ENCODE peak calls at places on chromosomes 11 and 22, in four cellular contexts. M is neural progenitor cell, V is tibial artery, W is right lobe of liver. J is an unnamed sample.

GRCh38 chr11:93209476-93209875 is 11.7 kb upstream of the SLC36A4 start:
- DNase-seq in V (no peak), W (no peak), M (no peak), J (no peak)

GRCh38 chr22:44667829-44668189 is 34.2 kb upstream of the PRR5 start:
- DNase-seq in V (no peak), W (no peak), M (no peak), J (no peak)

GRCh38 chr11:1695548-1696108 is 1.4 kb upstream of the KRTAP5-6 start:
- DNase-seq in W (peak; percentile 37), V (no peak), M (no peak), J (no peak)

GRCh38 chr11:45320366-45320765 is 34.2 kb upstream of the SYT13 start:
- DNase-seq in M (no peak), V (no peak), W (no peak), J (no peak)

GRCh38 chr22:47535681-47536080 is 773.2 kb downstream of the TBC1D22A start:
- DNase-seq in W (no peak), M (no peak), V (no peak), J (no peak)

GRCh38 chr11:70483940-70484339 is 85.6 kb downstream of the CTTN start:
- DNase-seq in V (no peak), W (no peak), M (no peak), J (no peak)

GRCh38 chr22:27105142-27106025 is 448.0 kb downstream of the MIAT start:
- DNase-seq in W (no peak), M (no peak), V (peak; percentile 91), J (peak; percentile 48)

GRCh38 chr11:64121637-64122410 is 44.1 kb downstream of the MACROD1 start:
- DNase-seq in W (no peak), V (no peak), M (peak; percentile 36), J (no peak)

GRCh38 chr22:23787600-23787896 is 782 bp downstream of the SMARCB1 start:
- DNase-seq in V (no peak), M (no peak), W (no peak), J (no peak)

GRCh38 chr11:72652871-72653615 is 21.2 kb downstream of the PDE2A start:
- DNase-seq in W (no peak), M (peak; percentile 94), V (no peak), J (no peak)

GRCh38 chr22:38172489-38173155 is 9.0 kb downstream of the PLA2G6 start:
- DNase-seq in W (peak; percentile 83), M (no peak), V (peak; percentile 66), J (peak; percentile 66)

GRCh38 chr11:120199613-120200012 is 11.2 kb upstream of the OAF start:
- DNase-seq in M (no peak), V (no peak), W (no peak), J (no peak)

GRCh38 chr11:57491371-57492061 is 24.0 kb downstream of the SLC43A1 start:
- DNase-seq in W (no peak), M (peak; percentile 72), V (no peak), J (no peak)

GRCh38 chr22:39174498-39175120 is 22.1 kb upstream of the CBX7 start:
- DNase-seq in W (peak; percentile 73), M (peak; percentile 99), V (peak; percentile 76), J (no peak)

GRCh38 chr22:20977516-20978170 is 4.5 kb upstream of the LZTR1 start:
- DNase-seq in M (no peak), W (no peak), V (no peak), J (no peak)

GRCh38 chr11:100220801-100221200 is 466.3 kb upstream of the ARHGAP42 start:
- DNase-seq in M (peak; percentile 21), W (no peak), V (no peak), J (no peak)

GRCh38 chr11:130181295-130182272 is 22.0 kb downstream of the ST14 start:
- DNase-seq in W (peak; percentile 87), V (no peak), M (no peak), J (no peak)

GRCh38 chr22:45552580-45553332 is 50.1 kb downstream of the FBLN1 start:
- DNase-seq in V (peak; percentile 56), M (peak; percentile 45), W (no peak), J (no peak)

GRCh38 chr22:21753374-21754111 is 17.9 kb upstream of the YPEL1 start:
- DNase-seq in V (no peak), M (no peak), W (no peak), J (no peak)

GRCh38 chr22:29726104-29726503 is 6.3 kb downstream of the CABP7 start:
- DNase-seq in W (no peak), V (no peak), M (no peak), J (no peak)

GRCh38 chr11:67278135-67278938 is 10.8 kb upstream of the ANKRD13D start:
- DNase-seq in W (peak; percentile 47), V (no peak), M (no peak), J (no peak)

GRCh38 chr22:46803031-46803880 is 40.8 kb downstream of the TBC1D22A start:
- DNase-seq in M (peak; percentile 68), W (peak; percentile 65), V (no peak), J (no peak)

GRCh38 chr11:116837231-116838091 is at the start of gene APOA1:
- DNase-seq in M (peak; percentile 50), W (peak; percentile 95), V (no peak), J (no peak)

GRCh38 chr22:39010946-39011625 is 3.0 kb upstream of the APOBEC3C start:
- DNase-seq in V (no peak), M (no peak), W (no peak), J (no peak)

GRCh38 chr22:48323746-48324145 is 1503.9 kb downstream of the BRD1 start:
- DNase-seq in W (no peak), V (no peak), M (no peak), J (peak; percentile 14)

GRCh38 chr11:75342966-75343870 is 8.2 kb downstream of the ARRB1 start:
- DNase-seq in W (no peak), V (no peak), M (peak; percentile 53), J (no peak)

GRCh38 chr11:125313271-125314222 is 149.0 kb downstream of the PKNOX2 start:
- DNase-seq in M (no peak), V (no peak), W (no peak), J (no peak)

GRCh38 chr11:115132829-115133228 is 371.4 kb downstream of the CADM1 start:
- DNase-seq in V (no peak), W (no peak), M (no peak), J (no peak)

GRCh38 chr22:19871845-19872778 is 17.4 kb upstream of the GNB1L start:
- DNase-seq in V (peak; percentile 19), M (no peak), W (peak; percentile 47), J (peak; percentile 41)

DNA sequence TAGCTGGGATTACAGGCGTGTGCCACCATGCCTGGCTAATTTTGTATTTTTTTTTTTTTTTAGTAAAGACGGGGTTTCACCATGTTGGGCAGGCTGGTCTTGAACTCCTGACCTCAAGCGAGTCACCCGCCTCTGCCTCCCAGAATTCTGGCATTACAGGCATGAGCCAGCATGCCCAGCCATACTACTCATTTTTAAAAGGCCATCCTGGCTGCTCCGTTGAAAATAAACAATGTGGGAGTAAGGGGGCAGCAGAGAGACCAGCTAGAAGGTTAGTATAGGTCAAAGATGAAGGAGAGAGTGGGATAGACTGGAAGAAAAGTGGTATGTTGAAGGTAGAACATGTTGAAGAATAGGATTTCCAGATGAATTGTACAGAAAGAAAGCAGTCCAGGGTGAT is 17.6 kb upstream of the LIN7C start:
- DNase-seq in M (peak; percentile 27), V (no peak), W (no peak), J (no peak)
- TF ChIP-seq CTCF in M (peak; percentile 58), V (no peak), W (no peak), J (no peak)

GRCh38 chr11:95149659-95150294 is 60.1 kb downstream of the ENDOD1 start:
- DNase-seq in W (no peak), M (peak; percentile 90), V (no peak), J (peak; percentile 77)

GRCh38 chr11:95148938-95149337 is 59.3 kb downstream of the ENDOD1 start:
- DNase-seq in M (no peak), W (no peak), V (no peak), J (no peak)

GRCh38 chr11:95148421-95148820 is 58.8 kb downstream of the ENDOD1 start:
- DNase-seq in W (no peak), V (no peak), M (no peak), J (no peak)

GRCh38 chr11:95145430-95146063 is 55.9 kb downstream of the ENDOD1 start:
- DNase-seq in V (no peak), W (no peak), M (no peak), J (no peak)

GRCh38 chr11:95147364-95147905 is 57.8 kb downstream of the ENDOD1 start:
- DNase-seq in W (no peak), M (no peak), V (no peak), J (peak; percentile 55)
- H3K27ac ChIP-seq in W (peak overlapping the region; percentile 13), M (no peak overlapping the region), V (no peak overlapping the region), J (peak overlapping the region; percentile 95)

DNA sequence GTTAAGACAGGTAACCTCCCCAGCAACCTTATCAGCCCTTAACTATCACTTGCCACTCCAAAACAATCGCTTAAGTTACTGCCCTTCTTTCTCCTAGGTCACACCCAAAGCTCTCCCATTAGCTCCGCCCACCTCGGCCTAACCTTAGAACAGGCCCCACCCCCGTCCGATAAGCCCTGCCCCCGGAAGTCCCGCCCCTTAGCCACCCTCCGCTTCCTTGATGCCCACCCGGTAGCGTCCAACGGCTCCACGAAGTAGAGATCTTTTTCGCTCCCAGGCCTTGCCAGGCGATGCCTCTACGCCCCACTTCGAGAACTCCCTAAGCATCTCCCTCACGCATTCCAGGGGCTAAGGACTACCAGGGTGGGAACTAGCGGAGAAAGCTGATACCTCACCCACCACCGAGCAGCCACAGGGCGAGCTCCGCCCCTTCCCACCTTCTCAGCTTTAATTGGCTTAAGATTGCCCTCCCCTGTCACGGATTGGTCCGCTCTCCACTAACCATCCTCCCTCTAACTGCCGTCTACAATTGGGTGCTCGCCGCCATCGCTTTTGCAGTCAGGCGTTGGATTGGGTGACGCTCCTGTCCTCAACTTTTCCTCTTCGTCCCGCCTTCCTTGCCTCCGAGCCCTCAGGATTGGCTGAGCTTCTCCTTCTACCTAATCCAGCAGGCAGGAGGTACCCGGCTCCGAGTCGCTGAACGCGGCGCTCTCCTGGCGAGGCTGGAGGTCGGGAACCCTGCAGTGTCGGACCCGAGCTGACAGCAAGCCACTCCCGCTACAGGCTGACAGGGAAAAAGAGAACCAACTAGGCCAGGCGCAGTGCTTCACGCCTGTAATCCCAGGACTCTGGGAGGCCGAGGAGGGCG is at the start of gene ZBTB3:
- DNase-seq in M (peak; percentile 99), V (peak; percentile 99), W (peak; percentile 99), J (peak; percentile 99)
- TF ChIP-seq CTCF in M (no peak), V (no peak), W (no peak), J (no peak)

DNA sequence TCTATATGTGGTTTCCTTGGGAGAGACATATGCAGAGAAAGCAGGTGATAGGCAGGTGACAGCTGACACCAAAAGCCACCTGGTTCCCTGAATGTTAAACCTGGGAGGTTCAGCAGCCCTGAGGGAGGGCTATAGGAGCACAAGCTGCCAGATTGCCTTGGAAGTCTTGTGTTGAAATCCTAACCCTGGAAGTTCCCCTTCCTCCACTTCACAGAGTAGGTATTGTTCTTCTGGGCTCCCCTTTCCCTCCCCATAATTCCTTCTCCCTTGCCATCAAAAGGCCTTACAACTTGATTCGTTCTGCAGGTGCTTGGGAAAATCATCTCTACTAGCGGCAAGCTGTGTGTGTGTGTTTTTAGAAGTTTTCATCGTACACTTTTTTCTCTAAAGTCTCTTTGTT is 5.4 kb downstream of the LDLRAD3 start:
- DNase-seq in M (no peak), W (no peak), V (no peak), J (no peak)
- H3K27ac ChIP-seq in M (no peak overlapping the region), W (no peak overlapping the region), V (no peak overlapping the region), J (no peak overlapping the region)

J was measured in dorsolateral prefrontal cortex.